ENCODE peak calls at places on chromosomes 6 and 20, in four cellular contexts. One of them, this sample, is unnamed.

GRCh38 chr6:127590344-127590743 is 13.4 kb downstream of the C6orf58 start:
- DNase-seq in K562: no peak
- DNase-seq in A549: no peak
- DNase-seq in GM12878: no peak
- DNase-seq in this sample: no peak

GRCh38 chr20:41697861-41698559 is 79.8 kb upstream of the CHD6 start:
- DNase-seq in K562: peak; percentile 56
- DNase-seq in A549: peak; percentile 31
- DNase-seq in GM12878: no peak
- DNase-seq in this sample: peak; percentile 37

GRCh38 chr20:14064333-14064732 is 69.0 kb downstream of the MACROD2 start:
- DNase-seq in K562: no peak
- DNase-seq in A549: no peak
- DNase-seq in GM12878: no peak
- DNase-seq in this sample: no peak

GRCh38 chr20:34240121-34240520 is 1.1 kb upstream of the ASIP start:
- DNase-seq in K562: no peak
- DNase-seq in A549: no peak
- DNase-seq in GM12878: no peak
- DNase-seq in this sample: no peak

GRCh38 chr6:116571683-116572000 is 338 bp downstream of the RWDD1 start:
- DNase-seq in K562: no peak
- DNase-seq in A549: no peak
- DNase-seq in GM12878: no peak
- DNase-seq in this sample: no peak

GRCh38 chr6:132391391-132392291 is 9.6 kb downstream of the MOXD1 start:
- DNase-seq in K562: no peak
- DNase-seq in A549: no peak
- DNase-seq in GM12878: no peak
- DNase-seq in this sample: peak; percentile 96

GRCh38 chr6:105803439-105803838 is 282.7 kb upstream of the PRDM1 start:
- DNase-seq in K562: no peak
- DNase-seq in A549: no peak
- DNase-seq in GM12878: no peak
- DNase-seq in this sample: peak; percentile 56

GRCh38 chr6:2108700-2109306 is 136.6 kb downstream of the GMDS start:
- DNase-seq in K562: no peak
- DNase-seq in A549: no peak
- DNase-seq in GM12878: no peak
- DNase-seq in this sample: no peak

GRCh38 chr20:6898928-6899327 is 131.4 kb downstream of the BMP2 start:
- DNase-seq in K562: no peak
- DNase-seq in A549: no peak
- DNase-seq in GM12878: no peak
- DNase-seq in this sample: no peak

GRCh38 chr6:21396313-21396712 is 197.2 kb upstream of the SOX4 start:
- DNase-seq in K562: no peak
- DNase-seq in A549: no peak
- DNase-seq in GM12878: no peak
- DNase-seq in this sample: peak; percentile 60

GRCh38 chr20:57834306-57834863 is 124.6 kb upstream of the PMEPA1 start:
- DNase-seq in K562: no peak
- DNase-seq in A549: no peak
- DNase-seq in GM12878: no peak
- DNase-seq in this sample: no peak

GRCh38 chr6:112780498-112781096 is 433.5 kb downstream of the RFPL4B start:
- DNase-seq in K562: peak; percentile 68
- DNase-seq in A549: peak; percentile 71
- DNase-seq in GM12878: peak; percentile 24
- DNase-seq in this sample: peak; percentile 84

GRCh38 chr20:36116813-36117441 is 37.6 kb upstream of the EPB41L1 start:
- DNase-seq in K562: no peak
- DNase-seq in A549: no peak
- DNase-seq in GM12878: no peak
- DNase-seq in this sample: peak; percentile 89

GRCh38 chr6:124658053-124658452 is 304.2 kb upstream of the RNF217 start:
- DNase-seq in K562: no peak
- DNase-seq in A549: no peak
- DNase-seq in GM12878: no peak
- DNase-seq in this sample: no peak

GRCh38 chr6:75204959-75205775 is 686 bp downstream of the COL12A1 start:
- DNase-seq in K562: no peak
- DNase-seq in A549: peak; percentile 35
- DNase-seq in GM12878: no peak
- DNase-seq in this sample: peak; percentile 82

GRCh38 chr6:33251390-33252012 is 20.2 kb downstream of the VPS52 start:
- DNase-seq in K562: no peak
- DNase-seq in A549: no peak
- DNase-seq in GM12878: no peak
- DNase-seq in this sample: peak; percentile 10

GRCh38 chr20:54681869-54682268 is 206.5 kb downstream of the DOK5 start:
- DNase-seq in K562: no peak
- DNase-seq in A549: no peak
- DNase-seq in GM12878: no peak
- DNase-seq in this sample: no peak

GRCh38 chr20:54680872-54681297 is 205.5 kb downstream of the DOK5 start:
- DNase-seq in K562: peak; percentile 15
- DNase-seq in A549: peak; percentile 51
- DNase-seq in GM12878: no peak
- DNase-seq in this sample: peak; percentile 35

GRCh38 chr20:54680439-54680838 is 205.0 kb downstream of the DOK5 start:
- DNase-seq in K562: no peak
- DNase-seq in A549: no peak
- DNase-seq in GM12878: no peak
- DNase-seq in this sample: no peak
- TF ChIP-seq ELK1 in K562: no peak
- TF ChIP-seq ELK1 in A549: no peak
- TF ChIP-seq ELK1 in GM12878: no peak
- TF ChIP-seq ELK1 in this sample: no peak

GRCh38 chr20:5230544-5230943 is 86.2 kb downstream of the PROKR2 start:
- DNase-seq in K562: no peak
- DNase-seq in A549: no peak
- DNase-seq in GM12878: no peak
- DNase-seq in this sample: no peak

GRCh38 chr20:5234978-5235377 is 81.8 kb downstream of the PROKR2 start:
- DNase-seq in K562: no peak
- DNase-seq in A549: no peak
- DNase-seq in GM12878: no peak
- DNase-seq in this sample: no peak

DNA sequence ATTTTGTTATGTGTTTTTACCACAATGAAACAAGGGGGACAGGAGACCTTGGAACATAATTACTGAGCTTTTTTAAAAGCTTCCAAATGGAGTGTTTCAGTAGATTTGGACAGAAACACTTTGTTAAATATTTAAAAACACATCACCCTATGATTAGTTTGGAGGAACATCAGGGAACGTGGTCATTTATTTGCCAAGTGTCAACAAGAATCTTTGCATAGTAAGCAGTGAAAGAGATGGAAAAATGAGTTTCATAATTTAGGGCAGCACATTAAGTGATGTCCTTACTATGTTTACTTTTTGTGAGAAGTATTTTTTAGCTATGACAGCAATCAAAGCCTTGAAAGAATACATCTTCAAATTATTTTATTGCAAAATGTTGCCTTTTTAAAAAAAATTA is 82.6 kb downstream of the PROKR2 start:
- DNase-seq in K562: no peak
- DNase-seq in A549: no peak
- DNase-seq in GM12878: no peak
- DNase-seq in this sample: no peak
- TF ChIP-seq ELK1 in K562: no peak
- TF ChIP-seq ELK1 in A549: no peak
- TF ChIP-seq ELK1 in GM12878: no peak
- TF ChIP-seq ELK1 in this sample: no peak

GRCh38 chr6:56840467-56841371 is 114.2 kb upstream of the BEND6 start:
- DNase-seq in K562: no peak
- DNase-seq in A549: peak; percentile 51
- DNase-seq in GM12878: no peak
- DNase-seq in this sample: peak; percentile 83
- TF ChIP-seq ELK1 in K562: no peak
- TF ChIP-seq ELK1 in A549: no peak
- TF ChIP-seq ELK1 in GM12878: no peak
- TF ChIP-seq ELK1 in this sample: no peak

GRCh38 chr20:44580581-44581268 is 1.7 kb upstream of the PKIG start:
- DNase-seq in K562: no peak
- DNase-seq in A549: no peak
- DNase-seq in GM12878: no peak
- DNase-seq in this sample: no peak

GRCh38 chr20:44583179-44583578 is 800 bp downstream of the PKIG start:
- DNase-seq in K562: no peak
- DNase-seq in A549: no peak
- DNase-seq in GM12878: no peak
- DNase-seq in this sample: peak; percentile 37

GRCh38 chr20:44584103-44584690 is 1.8 kb downstream of the PKIG start:
- DNase-seq in K562: no peak
- DNase-seq in A549: no peak
- DNase-seq in GM12878: no peak
- DNase-seq in this sample: no peak

GRCh38 chr20:44581515-44581914 is 864 bp upstream of the PKIG start:
- DNase-seq in K562: no peak
- DNase-seq in A549: no peak
- DNase-seq in GM12878: no peak
- DNase-seq in this sample: no peak

GRCh38 chr20:44582321-44583025 is at the start of gene PKIG:
- DNase-seq in K562: no peak
- DNase-seq in A549: no peak
- DNase-seq in GM12878: no peak
- DNase-seq in this sample: peak; percentile 90
- TF ChIP-seq ELK1 in K562: no peak
- TF ChIP-seq ELK1 in A549: no peak
- TF ChIP-seq ELK1 in GM12878: no peak
- TF ChIP-seq ELK1 in this sample: no peak

GRCh38 chr6:53854843-53855567 is 60.2 kb downstream of the LRRC1 start:
- DNase-seq in K562: no peak
- DNase-seq in A549: peak; percentile 6
- DNase-seq in GM12878: peak; percentile 44
- DNase-seq in this sample: no peak
- TF ChIP-seq ELK1 in K562: no peak
- TF ChIP-seq ELK1 in A549: no peak
- TF ChIP-seq ELK1 in GM12878: no peak
- TF ChIP-seq ELK1 in this sample: no peak

DNA sequence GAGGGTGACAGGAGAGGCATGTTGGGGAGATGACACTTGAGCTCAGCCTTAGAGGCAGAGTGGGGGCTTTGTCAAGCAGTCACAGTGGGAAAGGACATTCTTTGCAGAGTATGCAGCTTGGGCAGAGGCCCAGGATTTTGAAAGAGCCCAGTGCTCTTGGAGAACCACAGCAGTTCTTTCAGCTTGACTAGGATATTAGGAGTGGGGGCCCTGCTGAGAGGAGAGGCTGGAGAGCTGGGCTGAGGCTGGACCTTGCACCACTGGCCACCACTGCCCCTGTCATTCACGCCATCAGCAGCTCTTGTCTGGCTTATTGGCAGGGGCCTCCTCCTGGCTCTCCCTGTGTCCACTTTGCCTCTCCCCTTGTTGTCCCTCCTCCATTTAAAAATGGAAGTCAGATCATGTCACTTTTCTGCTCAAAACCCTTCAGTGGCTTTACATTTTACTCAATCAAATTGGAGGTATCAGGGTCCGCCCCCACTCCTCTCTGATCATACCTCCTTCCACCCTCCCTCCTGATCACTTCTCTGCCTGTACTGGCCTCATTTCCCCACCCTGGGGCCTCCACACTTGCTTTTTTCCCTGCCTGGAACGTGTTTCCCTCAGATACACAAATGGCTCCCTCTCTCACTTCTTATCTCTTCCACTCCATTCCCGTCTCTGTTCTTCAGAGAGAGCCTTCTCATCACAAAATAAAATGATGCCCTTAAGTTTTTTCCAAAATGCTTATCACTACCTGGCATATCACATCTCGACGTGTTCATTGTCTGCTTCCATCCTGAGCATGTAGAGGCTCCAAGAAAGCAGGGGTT is 10.5 kb downstream of the MANBAL start:
- DNase-seq in K562: peak; percentile 48
- DNase-seq in A549: no peak
- DNase-seq in GM12878: no peak
- DNase-seq in this sample: peak; percentile 65
- TF ChIP-seq ELK1 in K562: no peak
- TF ChIP-seq ELK1 in A549: no peak
- TF ChIP-seq ELK1 in GM12878: no peak
- TF ChIP-seq ELK1 in this sample: no peak

DNA sequence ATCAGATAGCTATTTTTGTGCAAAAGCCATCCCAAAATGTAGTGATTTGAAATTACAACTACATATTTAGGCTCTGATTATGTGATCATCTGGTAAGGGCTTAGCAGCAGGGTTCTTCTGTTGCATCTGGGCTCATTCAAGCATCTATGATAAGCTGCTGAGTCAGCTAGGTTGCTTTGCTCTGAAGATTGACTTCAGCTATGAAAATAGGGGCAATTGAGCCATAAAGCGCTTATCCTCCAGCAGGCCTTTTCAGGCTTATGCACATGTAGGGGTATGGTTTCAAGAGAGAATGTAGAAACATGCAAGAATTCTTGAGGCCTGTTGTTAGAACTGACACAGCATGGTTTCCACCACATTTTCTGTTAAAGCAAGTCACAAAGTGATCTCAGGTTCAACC is 114.1 kb downstream of the PLCB1 start:
- DNase-seq in K562: no peak
- DNase-seq in A549: no peak
- DNase-seq in GM12878: no peak
- DNase-seq in this sample: no peak
- TF ChIP-seq ELK1 in K562: no peak
- TF ChIP-seq ELK1 in A549: no peak
- TF ChIP-seq ELK1 in GM12878: no peak
- TF ChIP-seq ELK1 in this sample: no peak

DNA sequence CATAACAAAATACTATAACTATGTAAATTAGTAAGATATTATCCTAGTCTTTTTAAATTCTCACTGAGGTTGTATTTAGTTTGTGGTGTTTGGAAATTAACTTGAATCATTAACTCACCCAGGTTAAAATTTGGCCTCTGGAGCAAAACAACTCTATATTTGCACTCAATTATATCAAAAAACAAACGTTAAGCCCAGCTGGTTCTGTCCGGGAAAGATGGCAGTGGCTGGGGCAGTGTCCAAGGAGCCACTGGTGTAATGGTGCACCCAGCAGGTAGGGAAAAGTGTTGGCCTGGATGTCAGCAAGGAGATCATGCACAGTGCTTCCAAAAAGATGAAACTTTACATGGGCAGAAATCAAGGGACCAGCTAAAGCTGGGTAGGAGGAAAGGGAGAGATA is 285.3 kb upstream of the CITED2 start:
- DNase-seq in K562: no peak
- DNase-seq in A549: no peak
- DNase-seq in GM12878: no peak
- DNase-seq in this sample: no peak
- TF ChIP-seq ELK1 in K562: no peak
- TF ChIP-seq ELK1 in A549: no peak
- TF ChIP-seq ELK1 in GM12878: no peak
- TF ChIP-seq ELK1 in this sample: no peak

This sample was measured in IMR-90.